ENCODE peak calls at places on chromosomes 11 and 22, in four cellular contexts. I is HepG2, L is K562, R is GM12878. E is an unnamed sample.

GRCh38 chr11:32333335-32333991 is 101.9 kb downstream of the WT1 start:
- DNase-seq in I (no peak), R (no peak), L (no peak), E (no peak)

GRCh38 chr11:62791501-62792192 is at the start of gene TMEM223:
- DNase-seq in L (peak), R (no peak), I (peak), E (peak)

GRCh38 chr22:25923952-25924351 is 182.0 kb downstream of the MYO18B start:
- DNase-seq in R (no peak), L (no peak), I (peak), E (no peak)

GRCh38 chr11:15073361-15074205 is at the start of gene CALCB:
- DNase-seq in I (no peak), L (no peak), R (no peak), E (peak)

GRCh38 chr11:128941573-128942271 is 949 bp downstream of the TP53AIP1 start:
- DNase-seq in I (no peak), R (no peak), L (no peak), E (no peak)

GRCh38 chr22:26461188-26461810 is 22.3 kb downstream of the HPS4 start:
- DNase-seq in L (peak), R (no peak), I (peak), E (peak)

GRCh38 chr11:91860661-91861060 is 364.0 kb upstream of the FAT3 start:
- DNase-seq in I (no peak), L (no peak), R (no peak), E (no peak)

GRCh38 chr11:25449100-25449499 is 882.8 kb upstream of the ANO3 start:
- DNase-seq in I (no peak), R (no peak), L (no peak), E (no peak)

GRCh38 chr22:23204541-23205157 is 24.3 kb downstream of the BCR start:
- DNase-seq in L (peak), I (no peak), R (no peak), E (no peak)

GRCh38 chr11:1027483-1028290 is 8.8 kb downstream of the MUC6 start:
- DNase-seq in I (no peak), R (no peak), L (no peak), E (no peak)

GRCh38 chr11:10770626-10771254 is 19.7 kb downstream of the CTR9 start:
- DNase-seq in L (peak), I (peak), R (no peak), E (peak)

GRCh38 chr11:20397281-20397680 is 9.8 kb downstream of the PRMT3 start:
- DNase-seq in I (peak), R (no peak), L (peak), E (peak)

GRCh38 chr11:45219411-45219810 is 66.7 kb downstream of the SYT13 start:
- DNase-seq in L (no peak), I (no peak), R (no peak), E (no peak)

GRCh38 chr11:109109150-109109549 is 312.8 kb upstream of the C11orf87 start:
- DNase-seq in R (no peak), L (no peak), I (peak), E (no peak)

GRCh38 chr22:46129390-46130041 is 20.8 kb upstream of the PPARA start:
- DNase-seq in R (no peak), I (no peak), L (no peak), E (no peak)

GRCh38 chr11:110711776-110712642 is at the start of gene ARHGAP20:
- DNase-seq in I (peak), L (peak), R (no peak), E (peak)

GRCh38 chr11:94201004-94201465 is 72.4 kb downstream of the PANX1 start:
- DNase-seq in R (no peak), L (no peak), I (peak), E (no peak)

GRCh38 chr22:49629586-49630447 is 197.9 kb downstream of the BRD1 start:
- DNase-seq in L (no peak), R (no peak), I (no peak), E (no peak)

GRCh38 chr22:26585104-26585790 is 4.7 kb downstream of the TPST2 start:
- DNase-seq in L (no peak), I (no peak), R (no peak), E (no peak)

GRCh38 chr11:40302669-40303068 is 1156.8 kb downstream of the LRRC4C start:
- DNase-seq in R (no peak), I (no peak), L (no peak), E (no peak)

GRCh38 chr11:76008474-76008873 is 193.5 kb downstream of the UVRAG start:
- DNase-seq in R (no peak), I (no peak), L (no peak), E (no peak)

GRCh38 chr11:8015753-8016239 is 28.7 kb downstream of the EIF3F start:
- DNase-seq in R (no peak), L (no peak), I (no peak), E (no peak)

GRCh38 chr11:123797065-123797940 is 8.8 kb downstream of the OR6M1 start:
- DNase-seq in L (no peak), I (no peak), R (no peak), E (no peak)

GRCh38 chr11:86257446-86257845 is 12.9 kb downstream of the EED start:
- DNase-seq in R (no peak), L (no peak), I (no peak), E (no peak)

GRCh38 chr22:32466496-32466895 is 2.2 kb upstream of the BPIFC start:
- DNase-seq in R (no peak), I (no peak), L (no peak), E (no peak)

GRCh38 chr11:224424-224823 is 11.7 kb downstream of the SIRT3 start:
- DNase-seq in R (no peak), L (no peak), I (no peak), E (no peak)

GRCh38 chr11:19379465-19379864 is 138.7 kb upstream of the E2F8 start:
- DNase-seq in L (no peak), R (no peak), I (no peak), E (no peak)

GRCh38 chr22:28822930-28823481 is 22.6 kb upstream of the XBP1 start:
- DNase-seq in R (no peak), L (no peak), I (peak), E (no peak)

GRCh38 chr11:115676206-115676605 is 172.0 kb upstream of the CADM1 start:
- DNase-seq in R (no peak), L (no peak), I (no peak), E (no peak)

GRCh38 chr11:72217856-72218745 is 1.5 kb downstream of the FOLR2 start:
- DNase-seq in L (no peak), I (no peak), R (no peak), E (no peak)

GRCh38 chr11:102830328-102830727 is 13.1 kb downstream of the MMP3 start:
- DNase-seq in L (no peak), I (no peak), R (no peak), E (no peak)

GRCh38 chr11:131370090-131370751 is at the start of gene NTM:
- DNase-seq in I (no peak), L (no peak), R (no peak), E (no peak)

GRCh38 chr11:925496-926301 is at the start of gene AP2A2:
- DNase-seq in I (peak), R (no peak), L (peak), E (peak)

GRCh38 chr22:27438271-27438980 is 363.1 kb downstream of the MN1 start:
- DNase-seq in L (no peak), I (no peak), R (no peak), E (no peak)

GRCh38 chr11:96144553-96144952 is 198.4 kb downstream of the MAML2 start:
- DNase-seq in L (no peak), R (no peak), I (no peak), E (no peak)

GRCh38 chr11:96145163-96145585 is 197.8 kb downstream of the MAML2 start:
- DNase-seq in R (no peak), I (peak), L (no peak), E (no peak)

GRCh38 chr11:96141649-96142048 is 201.3 kb downstream of the MAML2 start:
- DNase-seq in R (no peak), L (no peak), I (no peak), E (no peak)

GRCh38 chr11:96139692-96140091 is 203.3 kb downstream of the MAML2 start:
- DNase-seq in R (no peak), L (no peak), I (no peak), E (no peak)

DNA sequence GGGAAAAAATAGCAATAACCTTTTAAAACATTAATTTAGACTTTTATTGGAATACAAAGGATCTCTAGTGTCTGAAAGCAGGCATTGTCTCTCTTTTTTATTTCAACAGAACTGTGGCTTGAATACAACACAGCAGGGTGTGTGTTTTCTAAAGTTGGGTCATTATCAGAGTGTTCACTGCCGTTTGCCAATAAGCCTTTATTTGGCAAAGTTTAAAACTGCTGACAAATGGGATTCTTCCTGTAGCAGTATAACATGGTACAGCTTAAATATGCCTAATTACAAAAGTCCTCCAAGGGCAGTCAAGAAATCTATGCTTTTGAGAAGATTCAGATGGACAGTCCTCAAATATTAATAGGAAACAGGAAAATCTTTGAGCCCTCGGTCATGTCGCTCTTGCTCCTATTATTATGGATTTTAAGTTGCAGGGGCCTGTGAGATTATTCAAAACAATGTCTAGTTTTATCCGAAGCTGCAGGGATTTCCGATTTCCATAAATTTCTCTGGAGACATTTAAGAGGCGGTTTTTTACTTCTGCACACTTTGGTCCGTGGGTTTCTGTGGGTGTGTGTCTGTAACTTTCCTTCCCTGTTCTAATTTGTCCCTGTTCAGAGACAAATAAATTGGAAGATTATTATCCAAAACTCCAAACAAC is 199.9 kb downstream of the MAML2 start:
- DNase-seq in I (no peak), L (no peak), R (no peak), E (no peak)
- TF ChIP-seq FOXK2 in I (no peak), L (no peak), R (no peak), E (no peak)

DNA sequence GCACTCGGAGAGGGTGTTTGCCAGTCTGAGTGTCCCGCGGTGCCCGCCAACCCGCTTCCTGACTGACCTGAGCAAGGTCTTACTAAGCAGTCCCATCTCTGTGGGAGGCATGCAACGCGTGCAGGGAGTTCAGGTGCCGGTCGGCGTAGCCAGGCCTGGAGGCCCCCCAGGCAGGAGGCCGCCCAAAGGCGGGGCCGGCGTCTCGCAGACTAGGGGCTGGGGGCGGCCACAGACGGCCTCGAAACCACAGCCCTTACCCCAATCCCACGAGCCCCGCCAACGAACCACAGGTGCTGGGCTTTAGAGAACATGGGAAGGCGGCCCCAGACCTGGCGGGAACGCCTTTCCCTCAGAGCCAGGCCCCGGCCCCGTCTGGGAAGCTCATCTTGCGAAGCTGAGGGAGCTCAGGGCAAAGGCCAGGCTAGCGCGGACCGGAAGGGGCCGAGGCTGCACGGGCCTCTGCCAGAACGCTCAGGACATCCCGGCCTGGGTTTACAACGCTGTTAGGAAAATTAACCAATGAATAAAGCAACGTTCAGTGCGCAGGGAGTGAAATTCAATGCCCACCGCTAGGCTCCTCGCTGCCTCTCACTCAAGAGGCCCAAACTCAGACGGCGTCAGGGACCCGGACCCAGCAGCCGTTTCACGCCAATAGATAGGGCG is 2.1 kb upstream of the MTFP1 start:
- DNase-seq in L (peak), I (no peak), R (no peak), E (no peak)
- TF ChIP-seq FOXK2 in L (no peak), I (no peak), R (no peak), E (no peak)

DNA sequence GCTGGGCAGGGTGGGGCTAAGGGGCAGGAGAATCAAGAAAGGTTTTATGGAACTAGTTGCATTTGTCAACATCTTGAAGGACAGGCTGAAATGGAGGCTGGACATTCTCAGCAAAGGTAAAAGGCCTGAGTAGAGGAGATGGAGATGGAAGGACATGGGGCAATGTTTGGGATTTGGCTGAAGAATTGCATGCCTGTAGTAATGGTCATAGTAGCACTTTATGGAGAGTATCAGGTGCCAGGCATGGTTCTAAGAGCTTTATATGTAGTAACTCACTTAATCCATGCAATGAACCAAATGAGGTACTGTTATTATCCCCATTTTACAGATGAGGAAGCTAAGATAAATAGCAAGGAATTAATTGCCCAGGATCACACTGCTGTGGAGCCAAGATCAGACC is 23.9 kb downstream of the BMAL1 start:
- DNase-seq in R (no peak), L (no peak), I (no peak), E (no peak)
- TF ChIP-seq FOXK2 in R (no peak), L (no peak), I (no peak), E (no peak)

GRCh38 chr11:105139669-105140068 is at the start of gene CARD18:
- DNase-seq in L (no peak), R (no peak), I (no peak), E (no peak)

GRCh38 chr11:105137286-105137685 is 2.3 kb downstream of the CARD18 start:
- DNase-seq in L (no peak), R (no peak), I (no peak), E (no peak)

GRCh38 chr11:105130189-105130813 is 9.3 kb downstream of the CARD18 start:
- DNase-seq in R (no peak), L (no peak), I (no peak), E (no peak)

GRCh38 chr11:105132716-105133511 is 6.7 kb downstream of the CARD18 start:
- DNase-seq in L (no peak), I (peak), R (no peak), E (no peak)

GRCh38 chr11:105135873-105136272 is 3.7 kb downstream of the CARD18 start:
- DNase-seq in R (no peak), L (no peak), I (no peak), E (no peak)
- TF ChIP-seq FOXK2 in R (no peak), L (no peak), I (no peak), E (no peak)